ENCODE peak calls at places on chromosomes 5 and 9, in four cellular contexts. N is NCI-H1417, V is anterior cingulate cortex, D is GM04504. H is an unnamed sample.
A peak's percentile ranks its signal among the peaks of the same experiment; 100 is the strongest.

GRCh38 chr5:93581738-93582414 is 857 bp upstream of the NR2F1-AS1 start:
- DNase-seq in N (peak; percentile 43), V (no peak), D (no peak), H (no peak)

GRCh38 chr5:114099161-114099560 is 262.7 kb upstream of the KCNN2 start:
- DNase-seq in D (no peak), N (no peak), V (no peak), H (no peak)

GRCh38 chr5:103446813-103447212 is 115.8 kb downstream of the NUDT12 start:
- DNase-seq in V (no peak), D (no peak), N (no peak), H (no peak)

GRCh38 chr9:89522261-89522978 is 24.5 kb upstream of the SEMA4D start:
- DNase-seq in V (no peak), N (no peak), D (no peak), H (peak; percentile 61)

GRCh38 chr9:42386477-42386876 is 203.0 kb downstream of the SPATA31A6 start:
- DNase-seq in V (no peak), D (no peak), N (no peak), H (no peak)

GRCh38 chr5:123367739-123368138 is 55.5 kb downstream of the CEP120 start:
- DNase-seq in N (no peak), D (no peak), V (no peak), H (no peak)

GRCh38 chr5:1655496-1656270 is 131.9 kb upstream of the LPCAT1 start:
- DNase-seq in V (no peak), N (no peak), D (no peak), H (no peak)

GRCh38 chr9:80875947-80876346 is 813.4 kb downstream of the TLE1 start:
- DNase-seq in D (no peak), N (no peak), V (no peak), H (no peak)

GRCh38 chr9:137276757-137277328 is 683 bp upstream of the TOR4A start:
- DNase-seq in V (no peak), D (no peak), N (no peak), H (no peak)

H was measured in activated CD4-positive, CD25-positive, alpha-beta regulatory T cell treated with anti-CD3 and anti-CD28 coated beads, Interleukin-2, amount 50 U/mL, for 72 hours.